ENCODE peak calls at places on chromosome 15, in five cellular contexts. One of them, this sample, is unnamed.

GRCh38 chr15:73753250-73754130 is at the start of gene INSYN1:
- DNase-seq in transverse colon: peak
- DNase-seq in cardiac muscle cell: peak
- DNase-seq in fibroblast of pulmonary artery: peak
- DNase-seq in cardiac fibroblast: peak
- DNase-seq in this sample: peak

GRCh38 chr15:33310481-33311311 is at the start of gene RYR3:
- DNase-seq in transverse colon: no peak
- DNase-seq in cardiac muscle cell: peak
- DNase-seq in fibroblast of pulmonary artery: no peak
- DNase-seq in cardiac fibroblast: peak
- DNase-seq in this sample: no peak

GRCh38 chr15:89429986-89430385 is 66.4 kb downstream of the RHCG start:
- DNase-seq in transverse colon: no peak
- DNase-seq in cardiac muscle cell: no peak
- DNase-seq in fibroblast of pulmonary artery: no peak
- DNase-seq in cardiac fibroblast: no peak
- DNase-seq in this sample: no peak

GRCh38 chr15:67914537-67915373 is 74.9 kb upstream of the RNU6-1 start:
- DNase-seq in transverse colon: peak
- DNase-seq in cardiac muscle cell: peak
- DNase-seq in fibroblast of pulmonary artery: peak
- DNase-seq in cardiac fibroblast: peak
- DNase-seq in this sample: no peak

GRCh38 chr15:64833690-64834089 is 8.0 kb upstream of the PLEKHO2 start:
- DNase-seq in transverse colon: no peak
- DNase-seq in cardiac muscle cell: no peak
- DNase-seq in fibroblast of pulmonary artery: no peak
- DNase-seq in cardiac fibroblast: no peak
- DNase-seq in this sample: no peak

GRCh38 chr15:49046113-49046883 is at the start of gene SECISBP2L:
- DNase-seq in transverse colon: peak
- DNase-seq in cardiac muscle cell: peak
- DNase-seq in fibroblast of pulmonary artery: peak
- DNase-seq in cardiac fibroblast: peak
- DNase-seq in this sample: peak

GRCh38 chr15:36642311-36642710 is 62.9 kb downstream of the CDIN1 start:
- DNase-seq in transverse colon: no peak
- DNase-seq in cardiac muscle cell: no peak
- DNase-seq in fibroblast of pulmonary artery: no peak
- DNase-seq in cardiac fibroblast: no peak
- DNase-seq in this sample: no peak

GRCh38 chr15:62637498-62637897 is 405.0 kb upstream of the TPM1 start:
- DNase-seq in transverse colon: no peak
- DNase-seq in cardiac muscle cell: no peak
- DNase-seq in fibroblast of pulmonary artery: no peak
- DNase-seq in cardiac fibroblast: no peak
- DNase-seq in this sample: no peak

GRCh38 chr15:58307313-58307961 is 124.4 kb upstream of the LIPC start:
- DNase-seq in transverse colon: no peak
- DNase-seq in cardiac muscle cell: no peak
- DNase-seq in fibroblast of pulmonary artery: peak
- DNase-seq in cardiac fibroblast: peak
- DNase-seq in this sample: peak

GRCh38 chr15:93929375-93930094 is 301.8 kb upstream of the MCTP2 start:
- DNase-seq in transverse colon: peak
- DNase-seq in cardiac muscle cell: no peak
- DNase-seq in fibroblast of pulmonary artery: peak
- DNase-seq in cardiac fibroblast: peak
- DNase-seq in this sample: peak

GRCh38 chr15:96273317-96274086 is 57.0 kb upstream of the NR2F2 start:
- DNase-seq in transverse colon: no peak
- DNase-seq in cardiac muscle cell: peak
- DNase-seq in fibroblast of pulmonary artery: peak
- DNase-seq in cardiac fibroblast: peak
- DNase-seq in this sample: peak

GRCh38 chr15:89332446-89332845 is 2.2 kb downstream of the POLG start:
- DNase-seq in transverse colon: no peak
- DNase-seq in cardiac muscle cell: peak
- DNase-seq in fibroblast of pulmonary artery: peak
- DNase-seq in cardiac fibroblast: peak
- DNase-seq in this sample: peak

GRCh38 chr15:40584191-40584590 is 9.9 kb upstream of the KNL1 start:
- DNase-seq in transverse colon: no peak
- DNase-seq in cardiac muscle cell: no peak
- DNase-seq in fibroblast of pulmonary artery: no peak
- DNase-seq in cardiac fibroblast: no peak
- DNase-seq in this sample: no peak

GRCh38 chr15:90266485-90266884 is 1.0 kb downstream of the NGRN start:
- DNase-seq in transverse colon: peak
- DNase-seq in cardiac muscle cell: no peak
- DNase-seq in fibroblast of pulmonary artery: peak
- DNase-seq in cardiac fibroblast: peak
- DNase-seq in this sample: peak

GRCh38 chr15:73930790-73931281 is 4.6 kb downstream of the LOXL1 start:
- DNase-seq in transverse colon: no peak
- DNase-seq in cardiac muscle cell: no peak
- DNase-seq in fibroblast of pulmonary artery: peak
- DNase-seq in cardiac fibroblast: peak
- DNase-seq in this sample: peak

GRCh38 chr15:96037584-96037983 is 292.9 kb upstream of the NR2F2 start:
- DNase-seq in transverse colon: no peak
- DNase-seq in cardiac muscle cell: no peak
- DNase-seq in fibroblast of pulmonary artery: no peak
- DNase-seq in cardiac fibroblast: peak
- DNase-seq in this sample: no peak

GRCh38 chr15:41811432-41812195 is 16.3 kb upstream of the JMJD7 start:
- DNase-seq in transverse colon: peak
- DNase-seq in cardiac muscle cell: peak
- DNase-seq in fibroblast of pulmonary artery: peak
- DNase-seq in cardiac fibroblast: peak
- DNase-seq in this sample: peak

GRCh38 chr15:40285151-40285898 is 2.5 kb upstream of the ANKRD63 start:
- DNase-seq in transverse colon: no peak
- DNase-seq in cardiac muscle cell: peak
- DNase-seq in fibroblast of pulmonary artery: no peak
- DNase-seq in cardiac fibroblast: peak
- DNase-seq in this sample: peak

GRCh38 chr15:66955871-66956585 is 109.4 kb upstream of the SMAD3 start:
- DNase-seq in transverse colon: no peak
- DNase-seq in cardiac muscle cell: no peak
- DNase-seq in fibroblast of pulmonary artery: peak
- DNase-seq in cardiac fibroblast: peak
- DNase-seq in this sample: peak

GRCh38 chr15:51736069-51736468 is 1.4 kb downstream of the LYSMD2 start:
- DNase-seq in transverse colon: no peak
- DNase-seq in cardiac muscle cell: no peak
- DNase-seq in fibroblast of pulmonary artery: no peak
- DNase-seq in cardiac fibroblast: peak
- DNase-seq in this sample: no peak

GRCh38 chr15:99249270-99249817 is at the start of gene TTC23:
- DNase-seq in transverse colon: peak
- DNase-seq in cardiac muscle cell: peak
- DNase-seq in fibroblast of pulmonary artery: peak
- DNase-seq in cardiac fibroblast: peak
- DNase-seq in this sample: peak

GRCh38 chr15:62828364-62828763 is 214.2 kb upstream of the TPM1 start:
- DNase-seq in transverse colon: no peak
- DNase-seq in cardiac muscle cell: no peak
- DNase-seq in fibroblast of pulmonary artery: no peak
- DNase-seq in cardiac fibroblast: no peak
- DNase-seq in this sample: no peak

GRCh38 chr15:42868683-42869082 is 51.9 kb downstream of the TTBK2 start:
- DNase-seq in transverse colon: no peak
- DNase-seq in cardiac muscle cell: no peak
- DNase-seq in fibroblast of pulmonary artery: no peak
- DNase-seq in cardiac fibroblast: no peak
- DNase-seq in this sample: no peak

GRCh38 chr15:55799287-55800212 is 56.6 kb upstream of the PRTG start:
- DNase-seq in transverse colon: peak
- DNase-seq in cardiac muscle cell: peak
- DNase-seq in fibroblast of pulmonary artery: peak
- DNase-seq in cardiac fibroblast: peak
- DNase-seq in this sample: no peak

GRCh38 chr15:52331490-52332240 is 36.1 kb upstream of the MYO5C start:
- DNase-seq in transverse colon: peak
- DNase-seq in cardiac muscle cell: peak
- DNase-seq in fibroblast of pulmonary artery: peak
- DNase-seq in cardiac fibroblast: peak
- DNase-seq in this sample: peak

DNA sequence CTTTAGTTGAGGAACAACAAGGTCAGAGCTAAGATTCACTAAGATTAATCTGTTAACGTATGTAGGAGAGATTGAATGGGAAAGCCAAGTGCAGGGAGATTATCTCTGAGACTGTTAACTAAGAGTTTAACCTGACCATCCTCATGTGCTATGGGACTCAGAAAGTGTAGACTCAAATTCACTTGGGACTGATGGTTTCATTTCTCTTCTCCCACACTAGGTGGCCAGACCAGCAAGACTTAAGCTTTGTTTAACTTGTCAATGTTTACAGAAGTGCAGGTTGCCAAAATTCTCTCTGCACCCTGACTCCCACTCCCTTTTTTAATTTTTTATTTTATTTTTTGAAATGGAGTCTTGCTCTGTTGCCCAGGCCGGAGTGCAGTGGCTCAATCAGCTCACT is 6.3 kb upstream of the HEXA start:
- DNase-seq in transverse colon: no peak
- DNase-seq in cardiac muscle cell: no peak
- DNase-seq in fibroblast of pulmonary artery: peak
- DNase-seq in cardiac fibroblast: peak
- DNase-seq in this sample: no peak
- TF ChIP-seq CTCF in transverse colon: no peak
- TF ChIP-seq CTCF in cardiac muscle cell: peak
- TF ChIP-seq CTCF in fibroblast of pulmonary artery: peak
- TF ChIP-seq CTCF in cardiac fibroblast: peak
- TF ChIP-seq CTCF in this sample: peak

DNA sequence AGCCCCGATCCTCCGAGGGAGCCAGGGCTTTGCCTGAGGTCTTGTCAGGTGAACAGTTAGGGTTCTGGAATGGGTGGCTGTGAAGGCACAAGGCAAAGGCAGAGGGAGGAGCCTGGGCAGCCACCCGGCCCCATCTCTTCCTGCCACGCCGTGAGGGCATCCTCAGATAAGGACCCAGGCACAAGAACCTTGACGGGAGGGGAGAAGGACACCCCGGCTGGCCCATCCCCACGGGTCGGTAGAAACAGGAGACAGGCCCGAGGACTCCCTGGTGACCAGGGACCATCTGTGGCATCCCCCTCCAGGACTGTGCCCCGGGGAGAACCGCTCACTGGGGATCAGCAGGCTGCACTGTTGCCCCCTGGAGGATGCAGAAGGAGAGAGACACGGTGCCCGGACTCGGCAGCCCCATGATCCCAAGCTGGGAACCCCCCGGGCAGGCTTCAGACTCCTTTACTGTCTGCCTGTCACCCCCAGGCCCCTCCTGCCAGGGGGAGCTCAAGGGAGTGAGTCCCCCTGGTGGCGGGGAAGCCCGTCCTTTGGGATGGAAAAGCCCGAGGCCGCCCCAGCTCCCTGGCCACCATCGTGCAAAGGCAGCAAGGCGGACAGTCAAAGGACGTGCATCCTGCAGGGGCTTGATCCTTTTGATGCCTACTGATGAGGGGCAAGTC is 12.3 kb upstream of the PCSK6 start:
- DNase-seq in transverse colon: no peak
- DNase-seq in cardiac muscle cell: peak
- DNase-seq in fibroblast of pulmonary artery: peak
- DNase-seq in cardiac fibroblast: peak
- DNase-seq in this sample: peak
- TF ChIP-seq CTCF in transverse colon: peak
- TF ChIP-seq CTCF in cardiac muscle cell: peak
- TF ChIP-seq CTCF in fibroblast of pulmonary artery: peak
- TF ChIP-seq CTCF in cardiac fibroblast: peak
- TF ChIP-seq CTCF in this sample: peak

GRCh38 chr15:81813215-81813614 is 232.6 kb downstream of the MEX3B start:
- DNase-seq in transverse colon: no peak
- DNase-seq in cardiac muscle cell: no peak
- DNase-seq in fibroblast of pulmonary artery: no peak
- DNase-seq in cardiac fibroblast: no peak
- DNase-seq in this sample: no peak
- TF ChIP-seq CTCF in transverse colon: no peak
- TF ChIP-seq CTCF in cardiac muscle cell: no peak
- TF ChIP-seq CTCF in fibroblast of pulmonary artery: no peak
- TF ChIP-seq CTCF in cardiac fibroblast: no peak
- TF ChIP-seq CTCF in this sample: peak

GRCh38 chr15:77437264-77437663 is 16.6 kb downstream of the HMG20A start:
- DNase-seq in transverse colon: no peak
- DNase-seq in cardiac muscle cell: no peak
- DNase-seq in fibroblast of pulmonary artery: no peak
- DNase-seq in cardiac fibroblast: no peak
- DNase-seq in this sample: no peak
- TF ChIP-seq CTCF in transverse colon: no peak
- TF ChIP-seq CTCF in cardiac muscle cell: no peak
- TF ChIP-seq CTCF in fibroblast of pulmonary artery: no peak
- TF ChIP-seq CTCF in cardiac fibroblast: no peak
- TF ChIP-seq CTCF in this sample: no peak

DNA sequence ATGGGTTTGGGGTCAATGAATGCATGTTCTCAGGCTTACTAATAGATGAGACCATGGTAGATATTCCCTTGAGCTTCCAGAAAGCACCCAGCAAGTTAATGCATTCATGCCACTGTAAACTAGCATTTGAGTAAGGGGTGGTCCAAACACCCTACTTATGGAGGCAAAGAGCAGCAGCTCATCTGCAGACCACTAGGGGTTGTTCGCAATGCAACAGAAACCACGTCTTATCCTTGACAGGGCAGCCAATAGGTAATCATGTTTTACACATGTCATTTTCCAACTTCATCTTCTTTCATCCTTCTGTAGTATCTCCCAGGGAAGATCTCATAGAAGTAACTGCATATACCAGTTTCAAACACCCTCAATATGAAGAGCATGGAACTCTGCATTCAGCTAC is 330.2 kb downstream of the RORA start:
- DNase-seq in transverse colon: no peak
- DNase-seq in cardiac muscle cell: no peak
- DNase-seq in fibroblast of pulmonary artery: no peak
- DNase-seq in cardiac fibroblast: no peak
- DNase-seq in this sample: no peak
- TF ChIP-seq CTCF in transverse colon: no peak
- TF ChIP-seq CTCF in cardiac muscle cell: no peak
- TF ChIP-seq CTCF in fibroblast of pulmonary artery: no peak
- TF ChIP-seq CTCF in cardiac fibroblast: no peak
- TF ChIP-seq CTCF in this sample: no peak

DNA sequence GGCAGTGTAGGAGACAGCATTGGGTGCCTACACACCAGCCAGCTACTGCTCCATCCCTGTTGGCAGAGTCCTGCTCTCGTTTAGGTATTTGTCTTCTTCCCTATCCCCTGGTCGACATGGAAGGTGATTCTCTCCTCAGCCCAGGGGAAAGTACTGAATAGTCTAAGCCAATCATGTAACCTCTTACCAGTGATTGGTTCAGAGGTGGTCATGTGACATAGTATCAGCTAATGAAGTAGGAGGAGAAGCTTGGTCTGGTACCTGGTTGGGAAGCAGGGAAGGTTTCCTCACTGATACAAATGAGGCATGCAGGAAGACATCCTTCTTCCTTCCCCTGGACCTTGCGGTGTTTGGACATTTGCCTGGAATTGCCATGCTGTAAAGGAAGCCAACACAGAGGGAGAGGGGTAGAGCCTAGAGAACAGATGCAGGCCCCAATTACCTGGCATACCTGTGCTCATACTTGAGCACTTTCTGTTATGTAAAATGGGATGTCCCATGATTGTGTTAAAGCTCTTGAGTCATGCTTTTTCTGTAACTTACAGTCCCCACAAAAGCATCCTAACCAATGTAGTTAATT is 32.7 kb upstream of the RASGRP1 start:
- DNase-seq in transverse colon: no peak
- DNase-seq in cardiac muscle cell: no peak
- DNase-seq in fibroblast of pulmonary artery: no peak
- DNase-seq in cardiac fibroblast: no peak
- DNase-seq in this sample: no peak
- TF ChIP-seq CTCF in transverse colon: no peak
- TF ChIP-seq CTCF in cardiac muscle cell: no peak
- TF ChIP-seq CTCF in fibroblast of pulmonary artery: no peak
- TF ChIP-seq CTCF in cardiac fibroblast: no peak
- TF ChIP-seq CTCF in this sample: no peak

This sample was measured in AG10803.